ENCODE peak calls at places on chromosomes 16 and 17, in nine cellular contexts. Q, L, P, H, N, Z, I, K and J are unnamed samples.

GRCh38 chr16:50425648-50426047 is 56.9 kb upstream of the BRD7 start:
- DNase-seq in H (no peak), Q (no peak), Z (no peak), L (no peak), K (no peak), I (no peak), P (no peak), N (no peak), J (no peak)

GRCh38 chr17:49508061-49508865 is 13.2 kb downstream of the NGFR start:
- DNase-seq in N (no peak), L (no peak), Z (peak), K (no peak), Q (no peak), I (peak), P (no peak), H (no peak), J (no peak)

GRCh38 chr16:74261068-74261467 is 35.5 kb upstream of the PSMD7 start:
- DNase-seq in Q (no peak), N (no peak), K (no peak), Z (no peak), P (no peak), I (no peak), L (no peak), H (peak), J (no peak)

GRCh38 chr17:69043098-69043497 is 17.6 kb downstream of the ABCA9 start:
- DNase-seq in Q (no peak), L (no peak), P (no peak), H (no peak), Z (no peak), N (no peak), I (no peak), K (no peak), J (no peak)

GRCh38 chr17:77391668-77392375 is 251.1 kb downstream of the SEC14L1 start:
- DNase-seq in Z (no peak), Q (peak), H (peak), K (no peak), P (peak), L (no peak), I (no peak), N (no peak), J (no peak)

GRCh38 chr17:57939797-57940196 is 15.4 kb downstream of the CUEDC1 start:
- DNase-seq in P (peak), K (no peak), I (no peak), L (no peak), H (no peak), Z (peak), Q (no peak), N (peak), J (no peak)

GRCh38 chr16:79801550-79802090 is 201.1 kb upstream of the MAF start:
- DNase-seq in K (no peak), Q (no peak), I (no peak), N (no peak), H (no peak), P (no peak), Z (no peak), L (no peak), J (no peak)

GRCh38 chr17:74037320-74037719 is 166.2 kb upstream of the RPL38 start:
- DNase-seq in N (no peak), K (no peak), I (peak), P (no peak), Z (peak), L (no peak), H (peak), Q (no peak), J (no peak)

GRCh38 chr17:34205401-34205800 is 49.7 kb upstream of the CCL2 start:
- DNase-seq in N (no peak), I (no peak), L (no peak), H (no peak), Q (no peak), K (no peak), Z (no peak), P (no peak), J (no peak)

GRCh38 chr17:33385133-33385532 is 92.0 kb upstream of the ASIC2 start:
- DNase-seq in Z (no peak), I (no peak), H (no peak), Q (no peak), K (no peak), P (no peak), L (no peak), N (no peak), J (no peak)

GRCh38 chr17:18163528-18163927 is 20.1 kb upstream of the ALKBH5 start:
- DNase-seq in Z (no peak), I (no peak), H (no peak), L (no peak), N (no peak), K (no peak), Q (no peak), P (no peak), J (no peak)

GRCh38 chr17:14790518-14790917 is 474.6 kb downstream of the PMP22 start:
- DNase-seq in I (no peak), P (no peak), H (peak), Z (no peak), Q (no peak), K (no peak), N (no peak), L (no peak), J (no peak)

GRCh38 chr17:8941980-8942617 is 23.4 kb downstream of the PIK3R5 start:
- DNase-seq in N (no peak), Z (no peak), L (no peak), I (no peak), H (no peak), P (peak), Q (no peak), K (no peak), J (no peak)

GRCh38 chr17:47267354-47267828 is 13.8 kb downstream of the ITGB3 start:
- DNase-seq in Q (peak), I (no peak), P (no peak), Z (no peak), K (peak), N (no peak), L (no peak), H (peak), J (no peak)

GRCh38 chr17:82767041-82767754 is 15.3 kb downstream of the TBCD start:
- DNase-seq in Z (no peak), P (peak), N (no peak), L (peak), I (no peak), K (no peak), H (peak), Q (no peak), J (peak)

GRCh38 chr17:45046536-45047125 is 4.8 kb downstream of the DCAKD start:
- DNase-seq in I (peak), N (no peak), P (peak), Z (peak), K (no peak), Q (no peak), H (peak), L (no peak), J (peak)

GRCh38 chr16:54362801-54363200 is 76.2 kb upstream of the IRX3 start:
- DNase-seq in I (no peak), Z (no peak), H (no peak), N (no peak), K (no peak), Q (no peak), P (no peak), L (no peak), J (no peak)

GRCh38 chr17:66126231-66126630 is 65.7 kb downstream of the CEP112 start:
- DNase-seq in L (no peak), P (no peak), K (no peak), Z (no peak), Q (no peak), I (no peak), H (peak), N (no peak), J (no peak)

GRCh38 chr17:17749921-17750320 is 68.7 kb downstream of the RAI1 start:
- DNase-seq in L (peak), Z (no peak), P (peak), Q (no peak), K (no peak), I (no peak), H (peak), N (no peak), J (peak)

GRCh38 chr17:36546418-36547093 is 1.8 kb downstream of the GGNBP2 start:
- DNase-seq in K (no peak), L (no peak), H (peak), I (no peak), N (no peak), Z (peak), P (no peak), Q (no peak), J (no peak)

GRCh38 chr17:50297407-50297865 is 23.2 kb downstream of the TMEM92 start:
- DNase-seq in N (peak), K (no peak), Z (peak), Q (peak), L (peak), H (peak), P (peak), I (no peak), J (peak)

GRCh38 chr16:66262253-66263167 is 104.0 kb upstream of the CDH5 start:
- DNase-seq in L (no peak), K (no peak), Z (no peak), P (no peak), Q (no peak), I (no peak), N (no peak), H (peak), J (no peak)

GRCh38 chr16:66228791-66229190 is 137.7 kb upstream of the CDH5 start:
- DNase-seq in Z (no peak), N (no peak), L (no peak), Q (peak), H (peak), K (no peak), I (no peak), P (no peak), J (no peak)

GRCh38 chr16:11587643-11588247 is 1.0 kb upstream of the LITAF start:
- DNase-seq in I (no peak), Z (no peak), P (no peak), Q (no peak), N (no peak), K (no peak), L (no peak), H (no peak), J (no peak)

GRCh38 chr17:48258317-48258716 is 150.8 kb downstream of the SNX11 start:
- DNase-seq in I (no peak), P (no peak), H (no peak), L (no peak), Z (no peak), K (no peak), Q (no peak), N (no peak), J (no peak)

GRCh38 chr17:77185137-77185536 is 44.4 kb downstream of the SEC14L1 start:
- DNase-seq in N (no peak), P (no peak), Q (no peak), K (no peak), H (no peak), I (no peak), L (no peak), Z (no peak), J (no peak)

GRCh38 chr17:43986225-43986981 is 18.0 kb upstream of the NAGS start:
- DNase-seq in H (no peak), L (no peak), Z (no peak), P (no peak), Q (no peak), N (no peak), K (no peak), I (no peak), J (no peak)

GRCh38 chr16:62370445-62370844 is 334.2 kb upstream of the CDH8 start:
- DNase-seq in N (no peak), I (no peak), H (no peak), Q (no peak), P (no peak), Z (no peak), L (no peak), K (no peak), J (no peak)

GRCh38 chr17:49110504-49110903 is 22.1 kb upstream of the B4GALNT2 start:
- DNase-seq in Z (no peak), K (no peak), P (no peak), L (no peak), H (no peak), Q (no peak), N (no peak), I (peak), J (no peak)